ENCODE peak calls at places on chromosomes 5 and 9, in five cellular contexts. Q is neuronal stem cell, D is fibroblast of lung, Y is HCT116, V is OCI-LY7. S is an unnamed sample.

GRCh38 chr9:15101046-15101445 is 190.8 kb upstream of the FREM1 start:
- DNase-seq in Q (no peak), Y (no peak), V (no peak), D (peak; percentile 83), S (no peak)

GRCh38 chr5:148912714-148913398 is 86.4 kb downstream of the ADRB2 start:
- DNase-seq in D (peak; percentile 85), Q (peak; percentile 70), Y (peak; percentile 54), V (no peak), S (no peak)

GRCh38 chr5:14741721-14742426 is 77.4 kb downstream of the OTULIN start:
- DNase-seq in Q (no peak), Y (no peak), V (no peak), D (no peak), S (no peak)

GRCh38 chr5:15821506-15821905 is 321.5 kb downstream of the FBXL7 start:
- DNase-seq in V (no peak), Q (no peak), D (peak; percentile 23), Y (no peak), S (no peak)

GRCh38 chr9:88544245-88544644 is 9.3 kb downstream of the NXNL2 start:
- DNase-seq in Q (no peak), Y (no peak), V (no peak), D (no peak), S (no peak)

GRCh38 chr5:132301341-132302274 is 7.4 kb downstream of the SLC22A4 start:
- DNase-seq in Y (no peak), Q (no peak), D (no peak), V (no peak), S (no peak)

GRCh38 chr9:81461196-81461595 is 228.2 kb downstream of the TLE1 start:
- DNase-seq in Y (no peak), V (no peak), D (peak; percentile 54), Q (no peak), S (no peak)

GRCh38 chr9:90813523-90813922 is 11.9 kb downstream of the SYK start:
- DNase-seq in Q (no peak), D (no peak), Y (no peak), V (peak; percentile 72), S (no peak)

GRCh38 chr9:38068616-38068865 is 486 bp downstream of the SHB start:
- DNase-seq in Q (no peak), Y (no peak), V (peak; percentile 30), D (peak; percentile 58), S (no peak)

GRCh38 chr5:97231025-97231636 is 48.1 kb upstream of the RIOK2 start:
- DNase-seq in V (peak; percentile 65), Q (peak; percentile 51), Y (peak; percentile 54), D (peak; percentile 89), S (no peak)

GRCh38 chr9:6566409-6567139 is 79.0 kb downstream of the GLDC start:
- DNase-seq in V (no peak), Q (no peak), Y (peak; percentile 95), D (peak; percentile 95), S (peak; percentile 82)

GRCh38 chr9:81031422-81032029 is 657.8 kb downstream of the TLE1 start:
- DNase-seq in V (no peak), Y (no peak), D (no peak), Q (no peak), S (no peak)

GRCh38 chr5:55324815-55325418 is 17.1 kb downstream of the MTREX start:
- DNase-seq in D (peak; percentile 74), Q (no peak), Y (peak; percentile 32), V (peak; percentile 41), S (no peak)

GRCh38 chr5:56328753-56329560 is 95.8 kb upstream of the ANKRD55 start:
- DNase-seq in V (no peak), Y (no peak), D (peak; percentile 13), Q (no peak), S (no peak)

GRCh38 chr9:103992938-103993595 is 101.0 kb upstream of the SMC2 start:
- DNase-seq in Q (no peak), Y (no peak), D (no peak), V (no peak), S (no peak)

GRCh38 chr9:114782586-114782985 is 23.3 kb downstream of the TNFSF15 start:
- DNase-seq in Y (no peak), D (no peak), V (no peak), Q (no peak), S (no peak)

GRCh38 chr9:129932303-129933151 is 97.3 kb downstream of the USP20 start:
- DNase-seq in Y (no peak), Q (no peak), V (no peak), D (peak; percentile 27), S (no peak)
- H3K4me3 ChIP-seq in Y (no peak overlapping the region), Q (no peak overlapping the region), V (no peak overlapping the region), D (peak overlapping the region; percentile 1), S (no peak overlapping the region)

DNA sequence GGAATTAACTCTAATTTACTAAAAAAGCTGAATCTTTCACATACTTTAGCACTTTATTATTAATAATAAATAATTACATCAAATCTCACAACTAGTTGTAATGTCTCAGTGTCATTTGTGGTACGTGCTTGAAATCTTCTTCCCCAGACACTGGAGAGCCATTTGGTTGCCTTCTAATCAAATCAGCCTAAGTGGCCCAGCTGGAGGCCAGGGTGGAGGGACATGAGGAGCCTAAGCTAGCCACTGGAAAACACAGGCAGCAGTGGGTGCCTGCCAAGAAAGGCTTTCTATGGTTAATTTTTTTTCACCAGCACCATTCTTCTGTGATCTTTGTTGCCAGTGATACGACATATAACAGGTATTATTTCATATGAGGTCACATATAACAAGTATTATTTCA is 117.0 kb downstream of the ERCC6L2 start:
- DNase-seq in Q (no peak), Y (no peak), V (no peak), D (no peak), S (no peak)
- H3K4me1 ChIP-seq in Q (no peaks in the 10 kb centered on the region), Y (no peaks in the 10 kb centered on the region), V (no peaks in the 10 kb centered on the region), D (no peaks in the 10 kb centered on the region), S (no peaks in the 10 kb centered on the region)

DNA sequence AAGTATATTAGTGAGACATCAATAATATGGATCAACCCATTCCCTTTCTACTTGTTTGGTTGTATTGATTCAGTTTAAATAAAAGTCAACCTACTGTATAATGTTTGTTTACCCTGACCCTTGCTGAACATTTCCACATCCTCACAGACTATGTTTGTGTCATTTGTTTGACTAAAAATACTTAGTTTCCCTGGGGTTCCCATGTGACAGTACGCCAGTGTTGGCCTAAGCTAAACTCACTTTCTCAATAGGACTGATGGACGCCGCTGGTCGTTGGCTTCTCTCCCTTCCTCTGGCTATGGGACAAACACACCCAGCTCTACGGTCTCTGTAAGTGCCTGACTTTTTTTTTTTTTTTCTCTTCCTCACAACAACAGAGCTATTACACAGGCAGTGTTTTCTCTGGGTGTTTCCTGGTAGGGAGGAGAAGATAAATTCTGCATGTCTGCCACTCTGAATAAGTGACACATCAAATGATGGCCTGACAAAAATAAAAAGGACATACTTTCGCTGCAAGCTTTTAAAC is 101.2 kb downstream of the CD180 start:
- DNase-seq in D (peak; percentile 87), Q (no peak), V (no peak), Y (no peak), S (peak; percentile 78)
- H3K4me3 ChIP-seq in D (peak overlapping the region; percentile 15), Q (no peak overlapping the region), V (no peak overlapping the region), Y (no peak overlapping the region), S (peak overlapping the region; percentile 48)

GRCh38 chr5:7808998-7809397 is 41.9 kb downstream of the CFAP90 start:
- DNase-seq in V (no peak), D (no peak), Q (no peak), Y (no peak), S (no peak)
- H3K4me1 ChIP-seq in V (no peaks in the 10 kb centered on the region), D (no peaks in the 10 kb centered on the region), Q (no peaks in the 10 kb centered on the region), Y (no peaks in the 10 kb centered on the region), S (no peaks in the 10 kb centered on the region)

DNA sequence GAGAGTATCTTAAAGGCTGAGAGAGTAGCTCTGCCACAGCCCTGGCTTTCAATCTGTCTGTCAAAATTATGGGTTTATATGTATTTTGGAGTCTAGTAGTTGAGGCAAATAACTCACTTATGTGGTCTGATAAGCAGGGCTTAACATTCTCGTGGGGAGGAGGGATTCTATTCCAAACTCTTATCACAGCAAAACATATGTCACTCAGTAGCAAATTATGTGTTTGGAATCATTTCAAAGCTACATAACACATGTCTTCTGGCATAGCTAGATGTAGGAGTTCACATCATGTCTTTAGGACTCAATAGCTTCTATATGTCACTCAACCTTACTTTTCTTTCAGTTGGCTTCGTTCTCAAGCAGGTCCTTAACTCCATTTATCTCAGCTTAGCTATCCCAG is 144.5 kb upstream of the SEMA6A start:
- DNase-seq in Y (no peak), D (no peak), Q (no peak), V (no peak), S (no peak)
- H3K4me3 ChIP-seq in Y (no peak overlapping the region), D (no peak overlapping the region), Q (no peak overlapping the region), V (no peak overlapping the region), S (no peak overlapping the region)

GRCh38 chr5:157196045-157196444 is 15.4 kb downstream of the ITK start:
- DNase-seq in Q (no peak), Y (no peak), V (no peak), D (no peak), S (no peak)

GRCh38 chr5:157197088-157197487 is 16.4 kb downstream of the ITK start:
- DNase-seq in Y (no peak), V (no peak), Q (no peak), D (no peak), S (no peak)

GRCh38 chr5:157189223-157189622 is 8.6 kb downstream of the ITK start:
- DNase-seq in Q (no peak), Y (no peak), D (no peak), V (no peak), S (no peak)

GRCh38 chr5:157198277-157199058 is 17.8 kb downstream of the ITK start:
- DNase-seq in Y (no peak), V (no peak), D (no peak), Q (no peak), S (no peak)

GRCh38 chr5:157193699-157194424 is 13.2 kb downstream of the ITK start:
- DNase-seq in V (no peak), Y (no peak), D (no peak), Q (no peak), S (no peak)
- H3K4me1 ChIP-seq in V (no peaks in the 10 kb centered on the region), Y (no peaks in the 10 kb centered on the region), D (no peaks in the 10 kb centered on the region), Q (no peaks in the 10 kb centered on the region), S (no peaks in the 10 kb centered on the region)

GRCh38 chr5:88823201-88823600 is 59.8 kb downstream of the MEF2C start:
- DNase-seq in Q (no peak), Y (no peak), V (no peak), D (no peak), S (no peak)
- H3K4me3 ChIP-seq in Q (no peak overlapping the region), Y (no peak overlapping the region), V (no peak overlapping the region), D (no peak overlapping the region), S (no peak overlapping the region)

DNA sequence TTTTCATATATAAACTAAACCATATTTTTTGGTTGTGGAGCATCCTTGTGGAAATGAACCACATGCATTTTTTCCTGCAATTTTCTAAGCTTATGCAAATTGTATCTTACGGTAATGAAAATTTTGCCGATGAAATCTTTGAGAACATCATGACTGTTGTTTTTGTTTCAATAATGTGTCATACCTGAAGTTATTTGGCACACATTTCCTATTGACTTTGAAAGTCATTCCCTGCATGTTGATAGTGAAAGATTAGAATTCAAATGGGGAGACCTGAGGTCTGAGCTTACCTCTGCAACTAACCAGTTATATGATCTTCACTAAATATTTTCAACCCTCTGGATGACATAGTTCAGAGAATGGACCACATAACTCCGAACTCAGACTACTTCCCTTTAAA is 88.5 kb downstream of the PRR16 start:
- DNase-seq in V (no peak), D (no peak), Q (no peak), Y (no peak), S (no peak)
- H3K4me1 ChIP-seq in V (no peaks in the 10 kb centered on the region), D (peaks cover 3% of the 10 kb centered on the region), Q (no peaks in the 10 kb centered on the region), Y (no peaks in the 10 kb centered on the region), S (peaks cover 3% of the 10 kb centered on the region)

DNA sequence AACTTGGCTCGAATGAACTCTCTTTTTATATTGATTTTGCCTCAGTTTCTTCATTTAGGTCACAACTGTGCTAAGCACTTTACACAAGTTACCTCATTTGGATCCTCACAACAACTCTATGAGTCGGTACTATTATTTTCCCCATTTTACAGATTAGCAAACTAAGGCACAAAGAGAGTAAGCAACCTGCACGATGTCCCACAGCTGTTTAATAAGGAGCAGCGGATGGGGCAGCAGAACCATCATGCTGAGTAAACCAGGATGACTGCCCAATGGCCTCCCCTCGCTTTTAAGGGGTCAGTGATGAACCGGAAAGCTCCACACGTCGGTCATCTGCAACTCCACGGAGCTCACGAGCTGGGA is 607 bp downstream of the PRELID2 start:
- DNase-seq in Y (no peak), D (no peak), Q (no peak), V (no peak), S (no peak)
- H3K4me3 ChIP-seq in Y (peak overlapping the region; percentile 78), D (peak overlapping the region; percentile 83), Q (peak overlapping the region; percentile 43), V (peak overlapping the region; percentile 61), S (peak overlapping the region; percentile 92)